ENCODE peak calls at places on chromosomes 2 and 18, in five cellular contexts. Q, S, T, L and J are unnamed samples.

GRCh38 chr2:145599761-145600160 is 1079.8 kb upstream of the ZEB2 start:
- DNase-seq in Q (no peak), L (peak), S (no peak), T (no peak), J (no peak)

GRCh38 chr2:205461678-205462665 is 220.3 kb upstream of the NRP2 start:
- DNase-seq in S (no peak), T (no peak), Q (no peak), L (peak), J (no peak)

GRCh38 chr2:240701736-240702639 is 10.3 kb downstream of the AQP12A start:
- DNase-seq in L (no peak), S (no peak), T (no peak), Q (no peak), J (no peak)

GRCh38 chr2:110716959-110717645 is 15.3 kb upstream of the ACOXL start:
- DNase-seq in S (no peak), T (no peak), Q (no peak), L (peak), J (no peak)

GRCh38 chr2:47666332-47666731 is 116.6 kb upstream of the MSH6 start:
- DNase-seq in T (no peak), S (no peak), Q (no peak), L (no peak), J (no peak)

GRCh38 chr2:53569957-53570727 is 197.5 kb upstream of the CHAC2 start:
- DNase-seq in T (peak), S (no peak), Q (no peak), L (no peak), J (no peak)

GRCh38 chr2:157283468-157283867 is 26.0 kb downstream of the GALNT5 start:
- DNase-seq in L (no peak), Q (no peak), S (no peak), T (no peak), J (no peak)

GRCh38 chr2:237236188-237236587 is 150.5 kb downstream of the COPS8 start:
- DNase-seq in T (no peak), Q (no peak), S (no peak), L (peak), J (no peak)

GRCh38 chr2:237026981-237027711 is 58.5 kb upstream of the COPS8 start:
- DNase-seq in S (peak), Q (peak), T (peak), L (peak), J (peak)

GRCh38 chr2:150690870-150691269 is 203.4 kb upstream of the RND3 start:
- DNase-seq in S (no peak), L (peak), T (no peak), Q (no peak), J (no peak)

GRCh38 chr2:11697103-11697871 is 27.3 kb upstream of the NTSR2 start:
- DNase-seq in S (no peak), L (peak), T (peak), Q (no peak), J (no peak)

GRCh38 chr18:23998811-23999210 is 15.7 kb upstream of the TTC39C start:
- DNase-seq in L (peak), Q (peak), S (no peak), T (peak), J (no peak)

GRCh38 chr2:154720642-154721041 is 22.1 kb downstream of the KCNJ3 start:
- DNase-seq in Q (no peak), S (no peak), T (no peak), L (peak), J (no peak)

GRCh38 chr18:54909538-54909937 is 49.7 kb downstream of the CCDC68 start:
- DNase-seq in T (no peak), Q (no peak), S (no peak), L (no peak), J (no peak)

GRCh38 chr2:9980520-9980919 is 29.0 kb downstream of the GRHL1 start:
- DNase-seq in T (no peak), L (peak), Q (no peak), S (no peak), J (no peak)

GRCh38 chr2:37776487-37776886 is 105.0 kb upstream of the CDC42EP3 start:
- DNase-seq in Q (no peak), L (peak), S (no peak), T (peak), J (no peak)

GRCh38 chr2:48719480-48720177 is 35.9 kb downstream of the LHCGR start:
- DNase-seq in L (peak), S (peak), T (no peak), Q (no peak), J (no peak)

GRCh38 chr2:66813525-66813924 is 378.6 kb downstream of the MEIS1 start:
- DNase-seq in S (no peak), Q (no peak), L (peak), T (no peak), J (no peak)

GRCh38 chr2:5587726-5588125 is 104.5 kb upstream of the SOX11 start:
- DNase-seq in T (no peak), S (no peak), Q (no peak), L (peak), J (no peak)

GRCh38 chr18:45670281-45670962 is 53.6 kb upstream of the SLC14A1 start:
- DNase-seq in L (peak), T (no peak), S (no peak), Q (no peak), J (no peak)

GRCh38 chr2:18046558-18046957 is 168.1 kb downstream of the KCNS3 start:
- DNase-seq in T (no peak), Q (no peak), L (peak), S (no peak), J (no peak)

GRCh38 chr2:3287896-3288295 is 89.7 kb downstream of the EIPR1 start:
- DNase-seq in S (no peak), T (no peak), L (no peak), Q (no peak), J (no peak)

GRCh38 chr2:32711219-32711618 is 83.4 kb downstream of the TTC27 start:
- DNase-seq in L (peak), T (peak), S (no peak), Q (no peak), J (no peak)

GRCh38 chr2:107407974-107408373 is 418.7 kb upstream of the RGPD4 start:
- DNase-seq in Q (no peak), S (no peak), L (no peak), T (no peak), J (no peak)

GRCh38 chr2:44087714-44088092 is 81.0 kb upstream of the PPM1B start:
- DNase-seq in Q (peak), L (no peak), S (no peak), T (no peak), J (no peak)

GRCh38 chr18:21264651-21265050 is 22.6 kb downstream of the GREB1L start:
- DNase-seq in L (peak), T (no peak), Q (peak), S (peak), J (no peak)

GRCh38 chr18:78794031-78794430 is 185.6 kb upstream of the SALL3 start:
- DNase-seq in T (no peak), S (no peak), Q (no peak), L (no peak), J (no peak)

GRCh38 chr18:31010601-31011000 is 31.9 kb downstream of the DSC3 start:
- DNase-seq in Q (no peak), L (peak), T (no peak), S (no peak), J (no peak)

GRCh38 chr2:241692448-241692847 is 5.8 kb upstream of the DTYMK start:
- DNase-seq in Q (no peak), S (no peak), T (peak), L (peak), J (no peak)

GRCh38 chr2:194301946-194302345 is 1355.1 kb upstream of the SLC39A10 start:
- DNase-seq in S (no peak), T (no peak), L (no peak), Q (no peak), J (no peak)

GRCh38 chr18:51278045-51278649 is 80.7 kb upstream of the MEX3C start:
- DNase-seq in Q (peak), T (peak), S (peak), L (no peak), J (peak)

GRCh38 chr18:74558096-74558495 is 23.8 kb downstream of the CNDP1 start:
- DNase-seq in Q (no peak), T (no peak), L (no peak), S (no peak), J (no peak)

GRCh38 chr2:147483293-147483669 is 361.5 kb upstream of the ACVR2A start:
- DNase-seq in L (no peak), S (no peak), Q (no peak), T (no peak), J (no peak)

GRCh38 chr2:192029089-192029488 is 165.6 kb downstream of the TMEFF2 start:
- DNase-seq in Q (no peak), S (no peak), L (no peak), T (peak), J (peak)

GRCh38 chr2:128607440-128607839 is 288.8 kb upstream of the HS6ST1 start:
- DNase-seq in L (no peak), S (no peak), T (no peak), Q (no peak), J (no peak)

GRCh38 chr2:75155115-75155514 is 44.2 kb downstream of the TACR1 start:
- DNase-seq in L (no peak), S (no peak), Q (no peak), T (no peak), J (no peak)

GRCh38 chr2:216546646-216547403 is 48.2 kb downstream of the RPL37A start:
- DNase-seq in L (peak), S (no peak), T (no peak), Q (no peak), J (no peak)

GRCh38 chr2:223511168-223511567 is 91.0 kb downstream of the SCG2 start:
- DNase-seq in T (no peak), S (no peak), L (no peak), Q (no peak), J (no peak)

GRCh38 chr18:5890606-5891360 is 4.5 kb downstream of the TMEM200C start:
- DNase-seq in T (peak), Q (peak), L (peak), S (peak), J (no peak)

GRCh38 chr18:60064271-60064670 is 164.5 kb downstream of the PMAIP1 start:
- DNase-seq in Q (no peak), T (no peak), S (no peak), L (peak), J (no peak)

GRCh38 chr2:42928161-42928691 is 135.8 kb upstream of the HAAO start:
- DNase-seq in T (no peak), S (no peak), Q (peak), L (no peak), J (no peak)
- H3K4me2 ChIP-seq in T (peak), S (no peak), Q (peak), L (no peak), J (no peak)

GRCh38 chr2:46490521-46491141 is 11.3 kb downstream of the TMEM247 start:
- DNase-seq in S (no peak), L (peak), Q (no peak), T (no peak), J (peak)
- H3K4me2 ChIP-seq in S (no peak), L (peak), Q (no peak), T (no peak), J (peak)

DNA sequence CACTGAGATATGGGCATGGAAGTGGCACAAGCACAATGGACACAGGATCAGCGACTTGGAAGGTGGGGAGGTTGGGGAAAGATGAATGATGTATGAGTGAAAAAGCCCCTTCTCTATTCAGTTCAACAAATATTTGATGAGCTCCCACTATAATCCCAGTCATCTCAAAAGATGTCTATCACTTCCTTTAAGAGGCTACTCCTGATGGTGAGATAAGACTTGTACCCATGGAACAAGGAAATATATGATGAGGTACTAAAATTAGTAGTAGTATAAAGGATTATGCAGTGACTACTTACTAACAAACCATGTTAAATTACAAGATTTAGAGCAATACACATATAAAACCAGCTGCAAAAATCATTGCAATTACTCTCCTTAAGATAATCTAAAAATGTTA is 107.8 kb upstream of the COL5A2 start:
- DNase-seq in L (no peak), Q (no peak), S (no peak), T (peak), J (no peak)
- H3K4me2 ChIP-seq in L (no peak), Q (no peak), S (no peak), T (peak), J (no peak)

GRCh38 chr2:196284901-196285589 is 113.7 kb upstream of the STK17B start:
- DNase-seq in L (peak), T (no peak), Q (no peak), S (no peak), J (no peak)
- H3K4me2 ChIP-seq in L (peak), T (no peak), Q (no peak), S (no peak), J (no peak)